ENCODE peak calls at places on chromosomes 1 and 21, in four cellular contexts. X is neuronal stem cell, A is mesenchymal stem cell, Y is H1. F is an unnamed sample.

GRCh38 chr1:173002891-173003582 is 47.7 kb downstream of the TNFSF18 start:
- DNase-seq in A (peak), X (no peak), Y (no peak), F (no peak)

GRCh38 chr1:6179564-6180175 is 451 bp downstream of the CHD5 start:
- DNase-seq in X (no peak), A (no peak), Y (no peak), F (no peak)

GRCh38 chr1:180234369-180235076 is 4.5 kb downstream of the LHX4 start:
- DNase-seq in Y (no peak), X (no peak), A (no peak), F (peak)

GRCh38 chr1:154812911-154813816 is 56.9 kb downstream of the KCNN3 start:
- DNase-seq in A (peak), X (peak), Y (no peak), F (peak)

GRCh38 chr1:188065917-188066316 is 1237.2 kb downstream of the PLA2G4A start:
- DNase-seq in X (no peak), A (no peak), Y (no peak), F (no peak)

GRCh38 chr1:67832737-67833594 is at the start of gene GNG12:
- DNase-seq in X (peak), A (peak), Y (peak), F (peak)

GRCh38 chr1:30294508-30294907 is 428.9 kb downstream of the MATN1 start:
- DNase-seq in Y (no peak), X (no peak), A (no peak), F (no peak)

GRCh38 chr1:19814681-19815503 is at the start of gene RNF186:
- DNase-seq in Y (no peak), X (no peak), A (no peak), F (no peak)

GRCh38 chr1:99639408-99639807 is 6.5 kb upstream of the PALMD start:
- DNase-seq in X (no peak), Y (no peak), A (no peak), F (no peak)

GRCh38 chr1:228045871-228046270 is 36.6 kb upstream of the ARF1 start:
- DNase-seq in Y (no peak), A (no peak), X (no peak), F (peak)

GRCh38 chr1:177940682-177941081 is 29.2 kb downstream of the SEC16B start:
- DNase-seq in Y (no peak), X (no peak), A (no peak), F (no peak)

GRCh38 chr1:190244406-190244805 is 233.3 kb downstream of the BRINP3 start:
- DNase-seq in X (no peak), Y (no peak), A (no peak), F (no peak)

GRCh38 chr1:213622365-213623087 is 365.2 kb upstream of the PROX1 start:
- DNase-seq in X (no peak), Y (no peak), A (no peak), F (no peak)

GRCh38 chr1:107496002-107496401 is 355.2 kb downstream of the NTNG1 start:
- DNase-seq in A (no peak), X (no peak), Y (no peak), F (no peak)

GRCh38 chr1:228282329-228283042 is 74.6 kb downstream of the OBSCN start:
- DNase-seq in A (peak), Y (no peak), X (no peak), F (peak)

GRCh38 chr1:212669102-212669501 is 30.5 kb downstream of the BATF3 start:
- DNase-seq in A (peak), X (no peak), Y (no peak), F (peak)

GRCh38 chr21:16071082-16071481 is 341.3 kb downstream of the USP25 start:
- DNase-seq in X (no peak), A (no peak), Y (no peak), F (no peak)

GRCh38 chr1:7454052-7454815 is 316.9 kb upstream of the VAMP3 start:
- DNase-seq in A (peak), X (no peak), Y (no peak), F (peak)

GRCh38 chr1:202571719-202572339 is 138.4 kb downstream of the SYT2 start:
- DNase-seq in X (no peak), Y (no peak), A (peak), F (no peak)

GRCh38 chr1:119885903-119886783 is 10.2 kb downstream of the ADAM30 start:
- DNase-seq in Y (no peak), A (peak), X (no peak), F (peak)

GRCh38 chr1:229342902-229343587 is at the start of gene CCSAP:
- DNase-seq in A (peak), X (peak), Y (no peak), F (peak)

GRCh38 chr21:17925900-17926299 is 106.7 kb upstream of the C21orf91 start:
- DNase-seq in A (peak), X (no peak), Y (no peak), F (no peak)

GRCh38 chr1:40819101-40819500 is 35.5 kb downstream of the KCNQ4 start:
- DNase-seq in Y (no peak), A (no peak), X (no peak), F (no peak)

GRCh38 chr1:62131093-62131725 is 63.4 kb upstream of the L1TD1 start:
- DNase-seq in Y (no peak), A (peak), X (peak), F (peak)

GRCh38 chr21:44709426-44710293 is 1.7 kb downstream of the TSPEAR start:
- DNase-seq in X (no peak), Y (no peak), A (no peak), F (peak)

GRCh38 chr1:1318131-1318652 is 6.3 kb downstream of the INTS11 start:
- DNase-seq in X (no peak), A (peak), Y (no peak), F (no peak)

GRCh38 chr1:227899141-227899819 is 48.5 kb downstream of the WNT9A start:
- DNase-seq in X (no peak), A (no peak), Y (no peak), F (peak)

GRCh38 chr1:64962447-64962846 is 3.9 kb downstream of the JAK1 start:
- DNase-seq in A (no peak), Y (no peak), X (no peak), F (no peak)

GRCh38 chr1:29017975-29018712 is 103.8 kb downstream of the EPB41 start:
- DNase-seq in A (no peak), Y (no peak), X (no peak), F (no peak)

GRCh38 chr1:55986003-55986402 is 593.4 kb downstream of the PLPP3 start:
- DNase-seq in X (no peak), Y (no peak), A (no peak), F (no peak)

GRCh38 chr1:55980574-55980973 is 598.8 kb downstream of the PLPP3 start:
- DNase-seq in A (peak), Y (no peak), X (no peak), F (no peak)

GRCh38 chr1:55981015-55981635 is 598.2 kb downstream of the PLPP3 start:
- DNase-seq in A (no peak), Y (no peak), X (no peak), F (no peak)
- H2BK120ac ChIP-seq in A (no peak), Y (no peak), X (no peak), F (no peak)

GRCh38 chr1:27598902-27599528 is 4.9 kb downstream of the AHDC1 start:
- DNase-seq in A (peak), X (no peak), Y (no peak), F (no peak)
- H2BK12ac ChIP-seq in A (peak), X (peak), Y (no peak), F (no peak)

GRCh38 chr1:11143401-11143800 is 43.7 kb upstream of the EXOSC10 start:
- DNase-seq in X (no peak), Y (no peak), A (no peak), F (no peak)
- H3K9ac ChIP-seq in X (no peak), Y (no peak), A (no peak), F (no peak)

GRCh38 chr1:9352364-9353140 is 59.9 kb downstream of the SPSB1 start:
- DNase-seq in X (no peak), A (peak), Y (no peak), F (peak)

GRCh38 chr1:9357958-9358357 is 65.3 kb downstream of the SPSB1 start:
- DNase-seq in Y (no peak), X (no peak), A (no peak), F (no peak)

GRCh38 chr1:9355503-9355902 is 62.8 kb downstream of the SPSB1 start:
- DNase-seq in Y (no peak), A (no peak), X (no peak), F (no peak)

GRCh38 chr1:9356829-9357466 is 64.3 kb downstream of the SPSB1 start:
- DNase-seq in A (no peak), Y (no peak), X (no peak), F (no peak)

DNA sequence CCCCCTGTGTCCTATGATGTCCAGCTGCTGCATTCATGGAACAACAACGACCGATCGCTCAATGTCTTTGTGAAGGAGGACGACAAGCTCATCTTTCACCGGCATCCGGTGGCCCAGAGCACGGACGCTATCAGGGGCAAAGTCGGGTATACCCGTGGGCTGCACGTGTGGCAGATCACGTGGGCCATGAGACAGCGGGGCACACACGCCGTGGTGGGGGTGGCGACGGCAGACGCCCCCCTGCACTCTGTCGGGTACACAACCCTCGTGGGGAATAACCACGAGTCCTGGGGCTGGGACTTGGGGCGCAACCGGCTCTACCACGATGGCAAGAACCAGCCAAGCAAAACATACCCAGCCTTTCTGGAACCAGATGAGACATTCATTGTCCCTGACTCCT is 63.3 kb downstream of the SPSB1 start:
- DNase-seq in X (no peak), Y (no peak), A (no peak), F (no peak)
- H2BK120ac ChIP-seq in X (no peak), Y (no peak), A (no peak), F (no peak)

F was measured in H9.